ENCODE peak calls at places on chromosomes 16 and 17, in four cellular contexts. Y is ELR, G is esophagus squamous epithelium, L is T-cell. V is an unnamed sample.

GRCh38 chr16:69040144-69040909 is 65.1 kb upstream of the HAS3 start:
- DNase-seq in Y (peak; percentile 86), L (no peak), G (no peak), V (no peak)

GRCh38 chr17:43780135-43780534 is at the start of gene CFAP97D1:
- DNase-seq in G (no peak), Y (no peak), L (no peak), V (no peak)

GRCh38 chr16:27398894-27399853 is 2.8 kb upstream of the IL21R start:
- DNase-seq in L (no peak), G (no peak), Y (no peak), V (no peak)

GRCh38 chr17:40450175-40450574 is 6.9 kb downstream of the IGFBP4 start:
- DNase-seq in G (no peak), Y (peak; percentile 66), L (no peak), V (no peak)

GRCh38 chr17:58335779-58336455 is 7.3 kb upstream of the TSPOAP1 start:
- DNase-seq in Y (peak; percentile 43), L (peak; percentile 65), G (no peak), V (no peak)

GRCh38 chr16:9438991-9439390 is 347.5 kb downstream of the HAPSTR1 start:
- DNase-seq in L (no peak), G (no peak), Y (no peak), V (no peak)

GRCh38 chr16:86761117-86761971 is 183.0 kb downstream of the FOXL1 start:
- DNase-seq in Y (peak; percentile 80), L (peak; percentile 14), G (no peak), V (no peak)

GRCh38 chr17:40086150-40087044 is 14.0 kb downstream of the NR1D1 start:
- DNase-seq in G (no peak), L (peak; percentile 49), Y (peak; percentile 64), V (peak; percentile 62)

GRCh38 chr17:20114466-20114865 is 105.3 kb downstream of the SPECC1 start:
- DNase-seq in G (no peak), Y (peak; percentile 36), L (no peak), V (no peak)

GRCh38 chr17:34252138-34252889 is 2.8 kb upstream of the CCL2 start:
- DNase-seq in L (no peak), G (no peak), Y (peak; percentile 45), V (peak; percentile 94)

GRCh38 chr17:49290690-49291326 is 60.2 kb upstream of the PHOSPHO1 start:
- DNase-seq in L (peak; percentile 6), Y (peak; percentile 68), G (no peak), V (no peak)

GRCh38 chr17:16915752-16916556 is 56.0 kb downstream of the TNFRSF13B start:
- DNase-seq in Y (peak; percentile 70), L (peak; percentile 14), G (no peak), V (peak; percentile 59)

GRCh38 chr17:18040287-18040858 is 1.2 kb downstream of the GID4 start:
- DNase-seq in L (no peak), Y (peak; percentile 16), G (no peak), V (no peak)

GRCh38 chr17:69882281-69882680 is 192.7 kb upstream of the KCNJ16 start:
- DNase-seq in L (no peak), Y (no peak), G (no peak), V (no peak)

GRCh38 chr17:4959261-4959965 is 8.2 kb downstream of the SPAG7 start:
- DNase-seq in Y (no peak), L (no peak), G (no peak), V (no peak)

GRCh38 chr16:56530872-56531271 is 11.0 kb upstream of the BBS2 start:
- DNase-seq in Y (peak; percentile 69), G (no peak), L (no peak), V (no peak)

GRCh38 chr17:77087650-77088454 is 52.9 kb upstream of the SEC14L1 start:
- DNase-seq in G (no peak), Y (no peak), L (no peak), V (no peak)

GRCh38 chr17:65594585-65594940 is 33.1 kb upstream of the AXIN2 start:
- DNase-seq in Y (peak; percentile 46), G (no peak), L (no peak), V (no peak)

GRCh38 chr17:62965149-62965648 is 836 bp upstream of the TANC2 start:
- DNase-seq in G (no peak), Y (no peak), L (no peak), V (no peak)

GRCh38 chr17:48812001-48812400 is 5.0 kb downstream of the TTLL6 start:
- DNase-seq in L (no peak), G (no peak), Y (no peak), V (no peak)

GRCh38 chr17:76710863-76711611 is at the start of gene MXRA7:
- DNase-seq in L (peak; percentile 40), Y (peak; percentile 87), G (no peak), V (no peak)

GRCh38 chr17:28747046-28747691 is 3.4 kb downstream of the TRAF4 start:
- DNase-seq in Y (no peak), G (no peak), L (no peak), V (peak; percentile 65)

GRCh38 chr17:8362651-8363332 is 13.7 kb downstream of the KRABD2 start:
- DNase-seq in Y (peak; percentile 48), G (no peak), L (no peak), V (no peak)

GRCh38 chr16:83305092-83305491 is 502.7 kb upstream of the HSBP1 start:
- DNase-seq in L (no peak), G (no peak), Y (peak; percentile 89), V (no peak)

GRCh38 chr17:72432881-72433280 is 312.1 kb downstream of the SOX9 start:
- DNase-seq in L (no peak), Y (no peak), G (no peak), V (no peak)

GRCh38 chr17:29930399-29931010 is 477 bp upstream of the SSH2 start:
- DNase-seq in Y (no peak), G (no peak), L (no peak), V (no peak)

GRCh38 chr17:2755941-2756724 is 6.7 kb upstream of the CCDC92B start:
- DNase-seq in Y (no peak), G (no peak), L (no peak), V (no peak)

GRCh38 chr17:28390563-28390962 is 15.4 kb downstream of the SLC46A1 start:
- DNase-seq in G (no peak), L (no peak), Y (no peak), V (no peak)

GRCh38 chr17:34579979-34580684 is 750 bp downstream of the TMEM132E start:
- DNase-seq in Y (peak; percentile 3), L (no peak), G (no peak), V (no peak)

GRCh38 chr16:86387461-86388440 is 122.6 kb upstream of the FOXF1 start:
- DNase-seq in L (no peak), Y (peak; percentile 100), G (no peak), V (no peak)

GRCh38 chr17:9409026-9409425 is 166.6 kb downstream of the STX8 start:
- DNase-seq in G (no peak), L (no peak), Y (no peak), V (no peak)

GRCh38 chr16:75801307-75801706 is 75.0 kb upstream of the CPHXL start:
- DNase-seq in L (no peak), G (no peak), Y (peak; percentile 10), V (no peak)

GRCh38 chr16:1057252-1057932 is 15.2 kb upstream of the SSTR5 start:
- DNase-seq in G (no peak), L (peak; percentile 42), Y (peak; percentile 7), V (no peak)

GRCh38 chr17:80477647-80478478 is 1.5 kb upstream of the NPTX1 start:
- DNase-seq in L (peak; percentile 14), Y (peak; percentile 67), G (no peak), V (no peak)

GRCh38 chr16:81623365-81624102 is 155.6 kb upstream of the PLCG2 start:
- DNase-seq in G (no peak), Y (peak; percentile 66), L (peak; percentile 42), V (no peak)

GRCh38 chr17:74825952-74826713 is 33.6 kb downstream of the GRIN2C start:
- DNase-seq in L (no peak), Y (no peak), G (no peak), V (no peak)

GRCh38 chr16:49442805-49443204 is 69.2 kb downstream of the C16orf78 start:
- DNase-seq in Y (no peak), L (no peak), G (no peak), V (no peak)

GRCh38 chr16:3760518-3760917 is 43.2 kb upstream of the TRAP1 start:
- DNase-seq in Y (no peak), L (no peak), G (no peak), V (no peak)